ENCODE peak calls at places on chromosomes 13 and 19, in six cellular contexts. O, W, N, U, D and F are unnamed samples. For H3K27me3 and H3K36me3, the result is how much of the 10 kb centered on the place peaks cover.

GRCh38 chr19:41328157-41328817 is 18.3 kb downstream of the CCDC97 start:
- DNase-seq in N (no peak), O (no peak), D (no peak), U (no peak), W (no peak), F (no peak)

GRCh38 chr13:46685006-46685730 is 111.8 kb downstream of the ESD start:
- DNase-seq in D (no peak), W (no peak), O (no peak), N (no peak), U (no peak), F (no peak)

GRCh38 chr19:18496167-18496979 is 25.5 kb downstream of the ELL start:
- DNase-seq in D (no peak), O (peak), U (no peak), N (peak), W (peak), F (no peak)

GRCh38 chr19:472005-472858 is 11.4 kb upstream of the SHC2 start:
- DNase-seq in W (no peak), O (no peak), U (no peak), N (no peak), D (no peak), F (no peak)

GRCh38 chr19:28827382-28827781 is 385.6 kb downstream of the UQCRFS1 start:
- DNase-seq in W (no peak), U (no peak), O (no peak), D (no peak), N (no peak), F (no peak)

GRCh38 chr19:10624585-10624984 is 768 bp upstream of the SLC44A2 start:
- DNase-seq in U (no peak), W (no peak), D (no peak), N (peak), O (no peak), F (no peak)

GRCh38 chr19:10812902-10813404 is 23.1 kb downstream of the TMED1 start:
- DNase-seq in U (peak), D (peak), W (peak), O (peak), N (no peak), F (no peak)

GRCh38 chr19:10105241-10106099 is 692 bp upstream of the PPAN start:
- DNase-seq in W (no peak), N (no peak), D (no peak), U (no peak), O (no peak), F (no peak)

GRCh38 chr19:43755256-43755801 is 567 bp upstream of the SMG9 start:
- DNase-seq in N (peak), U (no peak), W (peak), O (no peak), D (no peak), F (peak)

GRCh38 chr13:48979892-48980291 is 4.2 kb downstream of the FNDC3A start:
- DNase-seq in U (no peak), W (no peak), N (no peak), O (no peak), D (no peak), F (no peak)

GRCh38 chr13:80571346-80572307 is 230.7 kb upstream of the SPRY2 start:
- DNase-seq in D (no peak), N (no peak), O (no peak), U (no peak), W (no peak), F (peak)

GRCh38 chr13:77696006-77696862 is 1.3 kb upstream of the SLAIN1 start:
- DNase-seq in O (no peak), U (no peak), D (no peak), W (no peak), N (peak), F (no peak)
- H3K27me3 ChIP-seq in O (under half), U (under half), D (under half), W (under half), N (under half), F (half or more)

GRCh38 chr13:111165611-111166010 is 50.5 kb downstream of the ARHGEF7 start:
- DNase-seq in W (no peak), N (no peak), U (no peak), O (no peak), D (no peak), F (no peak)
- H3K36me3 ChIP-seq in W (under half), N (under half), U (under half), O (under half), D (under half), F (under half)

DNA sequence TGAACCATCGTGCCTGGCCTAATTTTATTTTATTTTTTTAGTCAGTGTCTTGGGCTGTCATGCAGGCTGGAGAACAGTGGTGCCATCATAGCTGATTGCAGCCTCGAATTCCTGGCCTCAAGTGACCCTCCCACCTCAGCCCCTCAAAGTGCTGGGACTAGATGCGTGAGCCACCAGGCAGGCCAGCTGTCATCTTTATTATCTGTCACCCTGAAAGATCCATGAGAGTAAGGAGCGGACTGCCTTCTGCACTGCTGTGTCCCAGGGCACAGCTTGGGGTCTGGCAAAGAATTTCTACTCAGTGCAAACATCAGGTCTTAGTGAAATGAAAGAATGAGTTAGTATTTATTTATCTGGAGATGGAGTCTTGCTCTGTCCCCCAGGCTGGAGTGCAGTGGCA is 9.5 kb upstream of the TLE5 start:
- DNase-seq in O (no peak), W (no peak), N (no peak), U (no peak), D (no peak), F (no peak)
- TF ChIP-seq CTCF in O (no peak), W (no peak), N (no peak), U (no peak), D (no peak), F (no peak)

GRCh38 chr13:111955412-111955769 is 111.6 kb upstream of the SOX1 start:
- DNase-seq in N (peak), O (no peak), W (no peak), U (no peak), D (no peak), F (no peak)

GRCh38 chr13:111953546-111954178 is 113.3 kb upstream of the SOX1 start:
- DNase-seq in D (no peak), U (no peak), W (no peak), O (no peak), N (peak), F (no peak)

GRCh38 chr13:111956261-111957151 is 110.4 kb upstream of the SOX1 start:
- DNase-seq in O (no peak), U (no peak), W (no peak), N (peak), D (no peak), F (no peak)

GRCh38 chr13:111952814-111953213 is 114.1 kb upstream of the SOX1 start:
- DNase-seq in D (no peak), O (no peak), N (peak), U (no peak), W (no peak), F (no peak)

GRCh38 chr13:111954681-111955411 is 112.1 kb upstream of the SOX1 start:
- DNase-seq in N (peak), O (no peak), U (no peak), D (no peak), W (no peak), F (no peak)
- H3K27me3 ChIP-seq in N (under half), O (under half), U (under half), D (under half), W (under half), F (half or more)

GRCh38 chr19:49524812-49525455 is 2.9 kb upstream of the RCN3 start:
- DNase-seq in U (no peak), D (no peak), W (no peak), N (no peak), O (no peak), F (no peak)
- H3K36me3 ChIP-seq in U (under half), D (under half), W (under half), N (under half), O (under half), F (under half)